ENCODE peak calls at places on chromosomes 13 and 19, in eight cellular contexts. F is AG09319, P is glutamatergic neuron, Q is epithelial cell of esophagus, G is psoas muscle, N is lung, E is neural crest cell, B is lower leg skin. M is an unnamed sample.

GRCh38 chr13:50286376-50286775 is 271.1 kb downstream of the KCNRG start:
- DNase-seq in F (no peak), P (no peak), Q (no peak), G (no peak), N (no peak), E (no peak), B (no peak), M (no peak)

GRCh38 chr13:52738719-52739467 is 727 bp downstream of the CNMD start:
- DNase-seq in F (no peak), P (peak), Q (no peak), G (no peak), N (no peak), E (peak), B (no peak), M (peak)

GRCh38 chr19:34461375-34462100 is 20.0 kb upstream of the WTIP start:
- DNase-seq in F (no peak), P (no peak), Q (no peak), G (no peak), N (no peak), E (no peak), B (no peak), M (no peak)

GRCh38 chr13:99393791-99394735 is 86.9 kb upstream of the GPR183 start:
- DNase-seq in F (no peak), P (no peak), Q (no peak), G (no peak), N (no peak), E (no peak), B (no peak), M (no peak)

GRCh38 chr19:18659281-18660050 is 22.6 kb downstream of the KLHL26 start:
- DNase-seq in F (no peak), P (no peak), Q (no peak), G (peak), N (no peak), E (no peak), B (no peak), M (no peak)

GRCh38 chr19:41398042-41398403 is 405 bp downstream of the BCKDHA start:
- DNase-seq in F (no peak), P (no peak), Q (no peak), G (no peak), N (no peak), E (no peak), B (no peak), M (no peak)

GRCh38 chr13:93147293-93147645 is 79.3 kb upstream of the GPC6 start:
- DNase-seq in F (no peak), P (no peak), Q (no peak), G (no peak), N (no peak), E (no peak), B (no peak), M (no peak)

GRCh38 chr19:4913996-4914735 is 4.9 kb downstream of the UHRF1 start:
- DNase-seq in F (no peak), P (no peak), Q (peak), G (no peak), N (no peak), E (no peak), B (no peak), M (peak)

GRCh38 chr19:38224014-38224862 is at the start of gene DPF1:
- DNase-seq in F (no peak), P (peak), Q (peak), G (no peak), N (no peak), E (peak), B (no peak), M (no peak)

GRCh38 chr13:99656843-99657506 is 155.7 kb downstream of the TM9SF2 start:
- DNase-seq in F (no peak), P (no peak), Q (no peak), G (no peak), N (no peak), E (no peak), B (no peak), M (no peak)

GRCh38 chr13:94479559-94480095 is at the start of gene DCT:
- DNase-seq in F (no peak), P (no peak), Q (no peak), G (no peak), N (no peak), E (no peak), B (no peak), M (no peak)

GRCh38 chr13:93039131-93039530 is 187.5 kb upstream of the GPC6 start:
- DNase-seq in F (no peak), P (no peak), Q (no peak), G (no peak), N (no peak), E (no peak), B (no peak), M (no peak)

GRCh38 chr13:100490692-100491091 is 97.9 kb downstream of the GGACT start:
- DNase-seq in F (no peak), P (no peak), Q (peak), G (no peak), N (peak), E (no peak), B (no peak), M (no peak)

GRCh38 chr19:19211499-19212432 is at the start of gene NCAN:
- DNase-seq in F (no peak), P (peak), Q (no peak), G (no peak), N (no peak), E (peak), B (no peak), M (no peak)

GRCh38 chr13:38366954-38367645 is 17.4 kb downstream of the UFM1 start:
- DNase-seq in F (no peak), P (no peak), Q (peak), G (no peak), N (no peak), E (no peak), B (no peak), M (no peak)

GRCh38 chr19:23762884-23763711 is 4.4 kb upstream of the ZNF681 start:
- DNase-seq in F (no peak), P (peak), Q (peak), G (peak), N (peak), E (peak), B (peak), M (peak)

GRCh38 chr19:23762548-23762883 is 3.8 kb upstream of the ZNF681 start:
- DNase-seq in F (no peak), P (no peak), Q (no peak), G (no peak), N (no peak), E (no peak), B (no peak), M (no peak)

GRCh38 chr19:23758187-23759074 is at the start of gene ZNF681:
- DNase-seq in F (peak), P (peak), Q (peak), G (peak), N (peak), E (peak), B (peak), M (peak)
- TF ChIP-seq CTCF in F (no peak), P (peak), Q (peak), G (no peak), N (no peak), E (peak), B (no peak), M (no peak)

GRCh38 chr19:14088634-14089411 is 1.7 kb downstream of the SAMD1 start:
- DNase-seq in F (no peak), P (no peak), Q (no peak), G (no peak), N (no peak), E (no peak), B (no peak), M (no peak)

GRCh38 chr19:14089662-14090508 is 666 bp downstream of the SAMD1 start:
- DNase-seq in F (no peak), P (peak), Q (peak), G (peak), N (no peak), E (peak), B (no peak), M (no peak)

GRCh38 chr19:14090509-14091085 is at the start of gene SAMD1:
- DNase-seq in F (peak), P (peak), Q (peak), G (peak), N (peak), E (peak), B (peak), M (peak)

GRCh38 chr19:14091086-14091884 is 734 bp upstream of the SAMD1 start:
- DNase-seq in F (no peak), P (peak), Q (peak), G (no peak), N (no peak), E (peak), B (peak), M (peak)

DNA sequence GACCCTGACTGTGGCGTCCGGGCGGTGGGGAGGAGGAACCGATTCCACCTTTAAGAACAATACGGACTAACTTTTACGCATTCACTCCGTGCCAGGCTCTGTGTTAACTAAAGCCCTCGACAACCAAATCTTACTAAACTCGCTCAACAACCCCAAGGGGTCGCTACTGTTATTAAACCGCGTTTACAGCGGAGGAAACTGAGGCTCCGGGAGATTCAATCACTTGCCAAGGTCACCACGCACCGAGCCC is 1.2 kb downstream of the SAMD1 start:
- DNase-seq in F (no peak), P (no peak), Q (no peak), G (no peak), N (no peak), E (no peak), B (no peak), M (no peak)
- TF ChIP-seq CTCF in F (peak), P (peak), Q (peak), G (no peak), N (no peak), E (peak), B (no peak), M (peak)

GRCh38 chr13:110369400-110369799 is 62.3 kb downstream of the COL4A2 start:
- DNase-seq in F (no peak), P (no peak), Q (no peak), G (no peak), N (no peak), E (no peak), B (no peak), M (no peak)
- TF ChIP-seq CTCF in F (no peak), P (no peak), Q (no peak), G (no peak), N (no peak), E (no peak), B (no peak), M (no peak)

GRCh38 chr13:59477011-59477410 is 686.7 kb downstream of the DIAPH3 start:
- DNase-seq in F (no peak), P (no peak), Q (no peak), G (no peak), N (no peak), E (no peak), B (no peak), M (no peak)
- TF ChIP-seq CTCF in F (peak), P (peak), Q (peak), G (no peak), N (no peak), E (peak), B (no peak), M (no peak)

DNA sequence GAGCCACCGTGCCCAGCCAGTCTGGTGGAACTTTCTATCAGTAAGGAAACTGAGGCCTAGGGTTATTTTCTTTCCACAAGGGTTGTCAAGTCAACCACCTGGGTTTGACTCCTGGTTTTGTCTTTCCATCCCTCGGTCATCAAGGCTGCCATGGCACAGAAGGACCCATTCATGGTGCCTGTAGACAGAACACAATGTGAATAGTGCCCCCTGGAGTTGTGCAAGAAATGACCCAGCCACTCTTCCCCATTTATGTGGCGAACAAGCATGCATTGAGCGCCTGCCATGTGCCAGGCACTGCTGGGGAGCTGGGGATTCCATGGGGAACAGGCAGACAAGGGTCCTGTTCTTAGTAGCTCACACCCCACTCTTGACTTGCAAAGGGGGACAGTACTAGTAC is 4.1 kb downstream of the SMARCA4 start:
- DNase-seq in F (no peak), P (no peak), Q (no peak), G (no peak), N (no peak), E (no peak), B (no peak), M (no peak)
- TF ChIP-seq CTCF in F (no peak), P (no peak), Q (peak), G (no peak), N (no peak), E (peak), B (no peak), M (no peak)

GRCh38 chr19:35736913-35737886 is 5.1 kb downstream of the IGFLR1 start:
- DNase-seq in F (no peak), P (no peak), Q (peak), G (no peak), N (no peak), E (no peak), B (no peak), M (no peak)
- TF ChIP-seq CTCF in F (no peak), P (no peak), Q (peak), G (no peak), N (no peak), E (peak), B (no peak), M (peak)

GRCh38 chr19:39303373-39304184 is 7.4 kb downstream of the IFNL1 start:
- DNase-seq in F (no peak), P (no peak), Q (no peak), G (no peak), N (no peak), E (no peak), B (no peak), M (no peak)
- TF ChIP-seq CTCF in F (no peak), P (no peak), Q (no peak), G (no peak), N (no peak), E (no peak), B (no peak), M (no peak)

DNA sequence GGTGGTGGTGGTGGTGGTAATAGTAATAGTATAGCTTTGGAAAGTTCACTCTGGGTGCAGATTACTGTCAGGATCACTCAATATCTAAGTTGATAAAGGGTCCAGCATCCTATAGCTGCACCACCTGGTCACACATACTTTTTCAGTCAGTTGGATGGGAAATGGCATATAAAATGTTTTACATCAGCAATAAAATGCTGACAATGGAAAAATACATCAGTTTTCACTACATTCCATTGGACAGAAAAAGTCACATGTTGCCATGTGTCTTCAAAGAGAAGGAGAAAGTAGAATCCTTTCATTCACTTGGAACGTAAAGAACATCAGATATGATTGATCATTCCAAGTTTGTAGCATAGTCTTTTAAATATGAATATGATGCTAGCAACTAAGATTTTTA is 481.4 kb downstream of the SLITRK6 start:
- DNase-seq in F (no peak), P (no peak), Q (no peak), G (no peak), N (no peak), E (no peak), B (no peak), M (no peak)
- TF ChIP-seq CTCF in F (no peak), P (no peak), Q (no peak), G (no peak), N (no peak), E (no peak), B (no peak), M (no peak)

GRCh38 chr19:58060231-58060630 is 1.1 kb downstream of the ZNF135 start:
- DNase-seq in F (no peak), P (no peak), Q (no peak), G (no peak), N (no peak), E (no peak), B (no peak), M (no peak)

GRCh38 chr19:58059681-58060080 is 599 bp downstream of the ZNF135 start:
- DNase-seq in F (no peak), P (no peak), Q (no peak), G (no peak), N (no peak), E (no peak), B (no peak), M (no peak)

GRCh38 chr19:58059003-58059671 is at the start of gene ZNF135:
- DNase-seq in F (peak), P (peak), Q (peak), G (peak), N (peak), E (peak), B (peak), M (peak)

GRCh38 chr19:58067240-58067912 is 8.3 kb downstream of the ZNF135 start:
- DNase-seq in F (no peak), P (no peak), Q (no peak), G (no peak), N (no peak), E (no peak), B (no peak), M (no peak)

DNA sequence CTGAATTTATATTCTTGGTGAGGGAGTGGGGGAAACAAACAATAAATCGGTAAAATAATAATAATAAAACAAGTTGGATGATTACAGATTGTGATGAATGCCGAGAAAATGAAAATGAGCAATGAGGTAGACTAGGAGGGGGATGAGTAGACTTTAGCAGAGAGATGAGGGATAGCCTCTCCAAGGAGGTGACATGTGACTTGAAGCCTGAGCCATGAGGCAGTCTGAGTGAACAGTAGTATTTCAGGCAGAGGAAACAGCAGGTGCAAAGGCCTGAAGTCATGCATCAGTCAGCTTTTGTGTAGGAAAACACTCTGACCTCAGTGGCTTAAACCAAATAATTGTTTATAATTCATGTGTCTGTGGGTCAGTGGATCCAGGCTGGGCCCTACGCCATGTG is 4.6 kb downstream of the ZNF135 start:
- DNase-seq in F (no peak), P (no peak), Q (no peak), G (no peak), N (no peak), E (no peak), B (no peak), M (no peak)
- TF ChIP-seq CTCF in F (no peak), P (no peak), Q (no peak), G (no peak), N (no peak), E (no peak), B (no peak), M (no peak)

DNA sequence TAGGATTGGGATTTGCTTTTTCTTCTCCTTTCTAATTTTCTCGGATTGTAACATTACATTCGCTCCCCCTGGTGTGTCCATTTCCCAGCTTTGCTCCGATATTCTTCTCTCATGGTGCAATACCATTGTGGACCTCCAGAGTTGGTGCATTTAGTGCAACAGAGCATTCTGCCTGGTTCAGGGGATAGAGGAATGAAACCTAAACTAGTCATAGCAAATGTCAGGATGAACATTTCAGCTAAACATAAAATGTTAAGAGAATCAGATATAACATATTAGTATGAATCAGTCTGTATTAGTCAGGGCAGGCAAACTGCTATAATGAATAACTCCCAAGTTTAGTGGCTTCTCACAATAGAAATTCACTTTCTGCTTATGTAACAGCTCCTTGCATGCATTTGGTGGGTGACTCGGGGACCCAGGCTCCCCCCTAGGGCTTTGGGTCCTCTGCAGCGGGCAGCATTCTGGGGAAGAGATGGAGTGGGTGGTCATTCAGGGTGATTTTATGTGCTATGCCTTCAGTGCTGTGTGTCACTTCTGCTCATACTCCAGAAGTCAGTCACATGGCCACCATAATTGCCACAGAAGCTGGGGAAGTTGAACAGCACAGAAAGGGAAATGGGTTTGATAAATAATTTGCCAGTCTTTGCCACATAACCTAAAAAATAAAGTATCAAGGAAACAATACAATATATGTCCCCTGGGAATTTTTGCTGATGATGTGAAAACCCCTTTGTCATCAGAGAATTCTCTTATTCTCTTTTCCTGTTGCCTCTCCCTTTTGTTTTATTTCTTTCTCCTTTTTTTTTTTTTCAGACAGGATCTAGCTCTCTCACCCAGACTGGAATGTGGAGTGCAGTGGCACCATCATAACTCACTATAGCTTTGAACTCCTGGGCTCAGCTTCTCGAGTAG is 111.0 kb downstream of the HSPH1 start:
- DNase-seq in F (no peak), P (no peak), Q (peak), G (no peak), N (no peak), E (no peak), B (no peak), M (no peak)
- TF ChIP-seq CTCF in F (no peak), P (no peak), Q (peak), G (no peak), N (no peak), E (peak), B (no peak), M (no peak)